ENCODE peak calls at places on chromosomes 6 and 20, in eight cellular contexts. One of them, this sample, is unnamed.
A peak's percentile ranks its signal among the peaks of the same experiment; 100 is the strongest.

GRCh38 chr6:105648276-105648675 is 245.4 kb upstream of the PREP start:
- DNase-seq in activated CD8-positive, alpha-beta memory T cell treated with anti-CD3 and anti-CD28 coated beads for 48 hours: no peak
- DNase-seq in stimulated activated naive CD8-positive, alpha-beta T cell treated with anti-CD3 and anti-CD28 coated beads, Interleukin-15, Interleukin-2, amounts not matched to agents 100 U/mL and 50 U/mL, for 24 hours: no peak
- DNase-seq in DMS 273 treated with DMSO at 0.1 percent for 48 hours: no peak
- DNase-seq in neural crest cell: no peak
- DNase-seq in Daoy: no peak
- DNase-seq in heart right ventricle: no peak
- DNase-seq in activated naive CD4-positive, alpha-beta T cell: no peak
- DNase-seq in this sample: no peak

GRCh38 chr20:43955244-43956191 is 40.9 kb downstream of the TOX2 start:
- DNase-seq in stimulated activated naive CD8-positive, alpha-beta T cell treated with anti-CD3 and anti-CD28 coated beads, Interleukin-15, Interleukin-2, amounts not matched to agents 100 U/mL and 50 U/mL, for 24 hours: peak; percentile 49
- DNase-seq in heart right ventricle: no peak
- DNase-seq in Daoy: peak; percentile 92
- DNase-seq in activated CD8-positive, alpha-beta memory T cell treated with anti-CD3 and anti-CD28 coated beads for 48 hours: no peak
- DNase-seq in DMS 273 treated with DMSO at 0.1 percent for 48 hours: no peak
- DNase-seq in neural crest cell: no peak
- DNase-seq in activated naive CD4-positive, alpha-beta T cell: peak; percentile 32
- DNase-seq in this sample: no peak

GRCh38 chr6:90403489-90404381 is 107.1 kb upstream of the BACH2 start:
- DNase-seq in activated CD8-positive, alpha-beta memory T cell treated with anti-CD3 and anti-CD28 coated beads for 48 hours: no peak
- DNase-seq in neural crest cell: no peak
- DNase-seq in Daoy: peak; percentile 63
- DNase-seq in stimulated activated naive CD8-positive, alpha-beta T cell treated with anti-CD3 and anti-CD28 coated beads, Interleukin-15, Interleukin-2, amounts not matched to agents 100 U/mL and 50 U/mL, for 24 hours: no peak
- DNase-seq in activated naive CD4-positive, alpha-beta T cell: no peak
- DNase-seq in heart right ventricle: peak; percentile 23
- DNase-seq in DMS 273 treated with DMSO at 0.1 percent for 48 hours: no peak
- DNase-seq in this sample: no peak

GRCh38 chr20:60381643-60382400 is 423.6 kb downstream of the CDH26 start:
- DNase-seq in activated CD8-positive, alpha-beta memory T cell treated with anti-CD3 and anti-CD28 coated beads for 48 hours: no peak
- DNase-seq in heart right ventricle: no peak
- DNase-seq in neural crest cell: no peak
- DNase-seq in DMS 273 treated with DMSO at 0.1 percent for 48 hours: no peak
- DNase-seq in stimulated activated naive CD8-positive, alpha-beta T cell treated with anti-CD3 and anti-CD28 coated beads, Interleukin-15, Interleukin-2, amounts not matched to agents 100 U/mL and 50 U/mL, for 24 hours: no peak
- DNase-seq in activated naive CD4-positive, alpha-beta T cell: no peak
- DNase-seq in Daoy: no peak
- DNase-seq in this sample: no peak

GRCh38 chr20:20956586-20956985 is 149.6 kb downstream of the LINC00237 start:
- DNase-seq in heart right ventricle: no peak
- DNase-seq in Daoy: no peak
- DNase-seq in neural crest cell: no peak
- DNase-seq in stimulated activated naive CD8-positive, alpha-beta T cell treated with anti-CD3 and anti-CD28 coated beads, Interleukin-15, Interleukin-2, amounts not matched to agents 100 U/mL and 50 U/mL, for 24 hours: no peak
- DNase-seq in activated CD8-positive, alpha-beta memory T cell treated with anti-CD3 and anti-CD28 coated beads for 48 hours: no peak
- DNase-seq in activated naive CD4-positive, alpha-beta T cell: no peak
- DNase-seq in DMS 273 treated with DMSO at 0.1 percent for 48 hours: no peak
- DNase-seq in this sample: no peak

GRCh38 chr6:53179961-53180651 is 31.5 kb upstream of the GCM1 start:
- DNase-seq in DMS 273 treated with DMSO at 0.1 percent for 48 hours: no peak
- DNase-seq in heart right ventricle: peak; percentile 25
- DNase-seq in activated CD8-positive, alpha-beta memory T cell treated with anti-CD3 and anti-CD28 coated beads for 48 hours: no peak
- DNase-seq in stimulated activated naive CD8-positive, alpha-beta T cell treated with anti-CD3 and anti-CD28 coated beads, Interleukin-15, Interleukin-2, amounts not matched to agents 100 U/mL and 50 U/mL, for 24 hours: peak; percentile 30
- DNase-seq in Daoy: peak; percentile 48
- DNase-seq in activated naive CD4-positive, alpha-beta T cell: peak; percentile 37
- DNase-seq in neural crest cell: no peak
- DNase-seq in this sample: peak; percentile 80

GRCh38 chr20:59813948-59814834 is 119.2 kb downstream of the SYCP2 start:
- DNase-seq in stimulated activated naive CD8-positive, alpha-beta T cell treated with anti-CD3 and anti-CD28 coated beads, Interleukin-15, Interleukin-2, amounts not matched to agents 100 U/mL and 50 U/mL, for 24 hours: no peak
- DNase-seq in DMS 273 treated with DMSO at 0.1 percent for 48 hours: no peak
- DNase-seq in activated CD8-positive, alpha-beta memory T cell treated with anti-CD3 and anti-CD28 coated beads for 48 hours: no peak
- DNase-seq in activated naive CD4-positive, alpha-beta T cell: no peak
- DNase-seq in neural crest cell: no peak
- DNase-seq in Daoy: no peak
- DNase-seq in heart right ventricle: no peak
- DNase-seq in this sample: no peak

GRCh38 chr6:128455959-128456358 is 64.4 kb downstream of the PTPRK start:
- DNase-seq in Daoy: no peak
- DNase-seq in heart right ventricle: no peak
- DNase-seq in neural crest cell: no peak
- DNase-seq in activated CD8-positive, alpha-beta memory T cell treated with anti-CD3 and anti-CD28 coated beads for 48 hours: no peak
- DNase-seq in DMS 273 treated with DMSO at 0.1 percent for 48 hours: no peak
- DNase-seq in stimulated activated naive CD8-positive, alpha-beta T cell treated with anti-CD3 and anti-CD28 coated beads, Interleukin-15, Interleukin-2, amounts not matched to agents 100 U/mL and 50 U/mL, for 24 hours: no peak
- DNase-seq in activated naive CD4-positive, alpha-beta T cell: no peak
- DNase-seq in this sample: no peak

GRCh38 chr20:46558511-46558959 is 8.1 kb upstream of the OCSTAMP start:
- DNase-seq in neural crest cell: no peak
- DNase-seq in stimulated activated naive CD8-positive, alpha-beta T cell treated with anti-CD3 and anti-CD28 coated beads, Interleukin-15, Interleukin-2, amounts not matched to agents 100 U/mL and 50 U/mL, for 24 hours: peak; percentile 64
- DNase-seq in heart right ventricle: no peak
- DNase-seq in activated CD8-positive, alpha-beta memory T cell treated with anti-CD3 and anti-CD28 coated beads for 48 hours: peak; percentile 30
- DNase-seq in DMS 273 treated with DMSO at 0.1 percent for 48 hours: no peak
- DNase-seq in activated naive CD4-positive, alpha-beta T cell: no peak
- DNase-seq in Daoy: peak; percentile 94
- DNase-seq in this sample: no peak

GRCh38 chr20:42938486-42939205 is 251.1 kb downstream of the PTPRT start:
- DNase-seq in stimulated activated naive CD8-positive, alpha-beta T cell treated with anti-CD3 and anti-CD28 coated beads, Interleukin-15, Interleukin-2, amounts not matched to agents 100 U/mL and 50 U/mL, for 24 hours: no peak
- DNase-seq in activated CD8-positive, alpha-beta memory T cell treated with anti-CD3 and anti-CD28 coated beads for 48 hours: no peak
- DNase-seq in DMS 273 treated with DMSO at 0.1 percent for 48 hours: no peak
- DNase-seq in Daoy: no peak
- DNase-seq in neural crest cell: no peak
- DNase-seq in heart right ventricle: no peak
- DNase-seq in activated naive CD4-positive, alpha-beta T cell: no peak
- DNase-seq in this sample: no peak

GRCh38 chr6:142279350-142280180 is 22.2 kb upstream of the ADGRG6 start:
- DNase-seq in activated CD8-positive, alpha-beta memory T cell treated with anti-CD3 and anti-CD28 coated beads for 48 hours: no peak
- DNase-seq in neural crest cell: no peak
- DNase-seq in stimulated activated naive CD8-positive, alpha-beta T cell treated with anti-CD3 and anti-CD28 coated beads, Interleukin-15, Interleukin-2, amounts not matched to agents 100 U/mL and 50 U/mL, for 24 hours: no peak
- DNase-seq in activated naive CD4-positive, alpha-beta T cell: no peak
- DNase-seq in DMS 273 treated with DMSO at 0.1 percent for 48 hours: no peak
- DNase-seq in Daoy: no peak
- DNase-seq in heart right ventricle: no peak
- DNase-seq in this sample: no peak

GRCh38 chr6:147873826-147874225 is 365.3 kb downstream of the SAMD5 start:
- DNase-seq in Daoy: no peak
- DNase-seq in heart right ventricle: no peak
- DNase-seq in neural crest cell: no peak
- DNase-seq in stimulated activated naive CD8-positive, alpha-beta T cell treated with anti-CD3 and anti-CD28 coated beads, Interleukin-15, Interleukin-2, amounts not matched to agents 100 U/mL and 50 U/mL, for 24 hours: no peak
- DNase-seq in activated naive CD4-positive, alpha-beta T cell: no peak
- DNase-seq in activated CD8-positive, alpha-beta memory T cell treated with anti-CD3 and anti-CD28 coated beads for 48 hours: no peak
- DNase-seq in DMS 273 treated with DMSO at 0.1 percent for 48 hours: no peak
- DNase-seq in this sample: no peak

GRCh38 chr20:51987812-51988211 is 185.5 kb upstream of the SALL4 start:
- DNase-seq in neural crest cell: no peak
- DNase-seq in stimulated activated naive CD8-positive, alpha-beta T cell treated with anti-CD3 and anti-CD28 coated beads, Interleukin-15, Interleukin-2, amounts not matched to agents 100 U/mL and 50 U/mL, for 24 hours: no peak
- DNase-seq in activated naive CD4-positive, alpha-beta T cell: no peak
- DNase-seq in DMS 273 treated with DMSO at 0.1 percent for 48 hours: no peak
- DNase-seq in Daoy: no peak
- DNase-seq in activated CD8-positive, alpha-beta memory T cell treated with anti-CD3 and anti-CD28 coated beads for 48 hours: no peak
- DNase-seq in heart right ventricle: no peak
- DNase-seq in this sample: no peak

GRCh38 chr6:121442591-121442990 is 7.1 kb downstream of the GJA1 start:
- DNase-seq in Daoy: no peak
- DNase-seq in activated naive CD4-positive, alpha-beta T cell: no peak
- DNase-seq in activated CD8-positive, alpha-beta memory T cell treated with anti-CD3 and anti-CD28 coated beads for 48 hours: no peak
- DNase-seq in DMS 273 treated with DMSO at 0.1 percent for 48 hours: no peak
- DNase-seq in neural crest cell: no peak
- DNase-seq in stimulated activated naive CD8-positive, alpha-beta T cell treated with anti-CD3 and anti-CD28 coated beads, Interleukin-15, Interleukin-2, amounts not matched to agents 100 U/mL and 50 U/mL, for 24 hours: no peak
- DNase-seq in heart right ventricle: no peak
- DNase-seq in this sample: no peak

GRCh38 chr20:7829776-7830175 is 110.5 kb downstream of the HAO1 start:
- DNase-seq in stimulated activated naive CD8-positive, alpha-beta T cell treated with anti-CD3 and anti-CD28 coated beads, Interleukin-15, Interleukin-2, amounts not matched to agents 100 U/mL and 50 U/mL, for 24 hours: no peak
- DNase-seq in activated CD8-positive, alpha-beta memory T cell treated with anti-CD3 and anti-CD28 coated beads for 48 hours: no peak
- DNase-seq in Daoy: no peak
- DNase-seq in activated naive CD4-positive, alpha-beta T cell: no peak
- DNase-seq in heart right ventricle: no peak
- DNase-seq in DMS 273 treated with DMSO at 0.1 percent for 48 hours: no peak
- DNase-seq in neural crest cell: no peak
- DNase-seq in this sample: no peak

GRCh38 chr6:106805017-106805335 is 169.6 kb downstream of the CD24 start:
- DNase-seq in activated naive CD4-positive, alpha-beta T cell: no peak
- DNase-seq in Daoy: no peak
- DNase-seq in heart right ventricle: no peak
- DNase-seq in stimulated activated naive CD8-positive, alpha-beta T cell treated with anti-CD3 and anti-CD28 coated beads, Interleukin-15, Interleukin-2, amounts not matched to agents 100 U/mL and 50 U/mL, for 24 hours: no peak
- DNase-seq in activated CD8-positive, alpha-beta memory T cell treated with anti-CD3 and anti-CD28 coated beads for 48 hours: no peak
- DNase-seq in DMS 273 treated with DMSO at 0.1 percent for 48 hours: no peak
- DNase-seq in neural crest cell: no peak
- DNase-seq in this sample: no peak

GRCh38 chr6:170093276-170093657 is 197.6 kb downstream of the DLL1 start:
- DNase-seq in activated CD8-positive, alpha-beta memory T cell treated with anti-CD3 and anti-CD28 coated beads for 48 hours: no peak
- DNase-seq in activated naive CD4-positive, alpha-beta T cell: no peak
- DNase-seq in DMS 273 treated with DMSO at 0.1 percent for 48 hours: no peak
- DNase-seq in stimulated activated naive CD8-positive, alpha-beta T cell treated with anti-CD3 and anti-CD28 coated beads, Interleukin-15, Interleukin-2, amounts not matched to agents 100 U/mL and 50 U/mL, for 24 hours: no peak
- DNase-seq in Daoy: no peak
- DNase-seq in neural crest cell: no peak
- DNase-seq in heart right ventricle: no peak
- DNase-seq in this sample: no peak

GRCh38 chr6:83867527-83868161 is 8.2 kb downstream of the CYB5R4 start:
- DNase-seq in stimulated activated naive CD8-positive, alpha-beta T cell treated with anti-CD3 and anti-CD28 coated beads, Interleukin-15, Interleukin-2, amounts not matched to agents 100 U/mL and 50 U/mL, for 24 hours: peak; percentile 19
- DNase-seq in neural crest cell: peak; percentile 3
- DNase-seq in DMS 273 treated with DMSO at 0.1 percent for 48 hours: no peak
- DNase-seq in heart right ventricle: peak; percentile 19
- DNase-seq in Daoy: peak; percentile 97
- DNase-seq in activated naive CD4-positive, alpha-beta T cell: no peak
- DNase-seq in activated CD8-positive, alpha-beta memory T cell treated with anti-CD3 and anti-CD28 coated beads for 48 hours: no peak
- DNase-seq in this sample: peak; percentile 23

GRCh38 chr6:38146021-38146657 is 326.6 kb downstream of the ZFAND3 start:
- DNase-seq in DMS 273 treated with DMSO at 0.1 percent for 48 hours: no peak
- DNase-seq in Daoy: no peak
- DNase-seq in activated CD8-positive, alpha-beta memory T cell treated with anti-CD3 and anti-CD28 coated beads for 48 hours: no peak
- DNase-seq in activated naive CD4-positive, alpha-beta T cell: no peak
- DNase-seq in neural crest cell: no peak
- DNase-seq in heart right ventricle: no peak
- DNase-seq in stimulated activated naive CD8-positive, alpha-beta T cell treated with anti-CD3 and anti-CD28 coated beads, Interleukin-15, Interleukin-2, amounts not matched to agents 100 U/mL and 50 U/mL, for 24 hours: no peak
- DNase-seq in this sample: no peak

GRCh38 chr20:40090236-40090635 is 598.8 kb downstream of the MAFB start:
- DNase-seq in stimulated activated naive CD8-positive, alpha-beta T cell treated with anti-CD3 and anti-CD28 coated beads, Interleukin-15, Interleukin-2, amounts not matched to agents 100 U/mL and 50 U/mL, for 24 hours: no peak
- DNase-seq in activated naive CD4-positive, alpha-beta T cell: no peak
- DNase-seq in heart right ventricle: no peak
- DNase-seq in activated CD8-positive, alpha-beta memory T cell treated with anti-CD3 and anti-CD28 coated beads for 48 hours: no peak
- DNase-seq in neural crest cell: no peak
- DNase-seq in DMS 273 treated with DMSO at 0.1 percent for 48 hours: no peak
- DNase-seq in Daoy: no peak
- DNase-seq in this sample: no peak

GRCh38 chr6:85483041-85483700 is 33.3 kb downstream of the NT5E start:
- DNase-seq in activated naive CD4-positive, alpha-beta T cell: peak; percentile 75
- DNase-seq in DMS 273 treated with DMSO at 0.1 percent for 48 hours: peak; percentile 3
- DNase-seq in stimulated activated naive CD8-positive, alpha-beta T cell treated with anti-CD3 and anti-CD28 coated beads, Interleukin-15, Interleukin-2, amounts not matched to agents 100 U/mL and 50 U/mL, for 24 hours: peak; percentile 91
- DNase-seq in Daoy: peak; percentile 80
- DNase-seq in activated CD8-positive, alpha-beta memory T cell treated with anti-CD3 and anti-CD28 coated beads for 48 hours: peak; percentile 88
- DNase-seq in neural crest cell: peak; percentile 81
- DNase-seq in heart right ventricle: peak; percentile 79
- DNase-seq in this sample: no peak

GRCh38 chr6:36129889-36130671 is at the start of gene MAPK13:
- DNase-seq in DMS 273 treated with DMSO at 0.1 percent for 48 hours: no peak
- DNase-seq in neural crest cell: no peak
- DNase-seq in activated CD8-positive, alpha-beta memory T cell treated with anti-CD3 and anti-CD28 coated beads for 48 hours: no peak
- DNase-seq in stimulated activated naive CD8-positive, alpha-beta T cell treated with anti-CD3 and anti-CD28 coated beads, Interleukin-15, Interleukin-2, amounts not matched to agents 100 U/mL and 50 U/mL, for 24 hours: peak; percentile 51
- DNase-seq in Daoy: no peak
- DNase-seq in activated naive CD4-positive, alpha-beta T cell: peak; percentile 39
- DNase-seq in heart right ventricle: no peak
- DNase-seq in this sample: peak; percentile 80

GRCh38 chr20:49228676-49229075 is 9.5 kb downstream of the DDX27 start:
- DNase-seq in activated naive CD4-positive, alpha-beta T cell: no peak
- DNase-seq in activated CD8-positive, alpha-beta memory T cell treated with anti-CD3 and anti-CD28 coated beads for 48 hours: no peak
- DNase-seq in neural crest cell: no peak
- DNase-seq in DMS 273 treated with DMSO at 0.1 percent for 48 hours: peak; percentile 88
- DNase-seq in stimulated activated naive CD8-positive, alpha-beta T cell treated with anti-CD3 and anti-CD28 coated beads, Interleukin-15, Interleukin-2, amounts not matched to agents 100 U/mL and 50 U/mL, for 24 hours: no peak
- DNase-seq in Daoy: no peak
- DNase-seq in heart right ventricle: no peak
- DNase-seq in this sample: no peak

GRCh38 chr6:40377173-40377806 is 209.9 kb downstream of the LRFN2 start:
- DNase-seq in activated CD8-positive, alpha-beta memory T cell treated with anti-CD3 and anti-CD28 coated beads for 48 hours: no peak
- DNase-seq in stimulated activated naive CD8-positive, alpha-beta T cell treated with anti-CD3 and anti-CD28 coated beads, Interleukin-15, Interleukin-2, amounts not matched to agents 100 U/mL and 50 U/mL, for 24 hours: no peak
- DNase-seq in activated naive CD4-positive, alpha-beta T cell: no peak
- DNase-seq in DMS 273 treated with DMSO at 0.1 percent for 48 hours: no peak
- DNase-seq in neural crest cell: no peak
- DNase-seq in heart right ventricle: no peak
- DNase-seq in Daoy: no peak
- DNase-seq in this sample: no peak

GRCh38 chr20:460707-461106 is 1.6 kb downstream of the TBC1D20 start:
- DNase-seq in neural crest cell: no peak
- DNase-seq in activated naive CD4-positive, alpha-beta T cell: no peak
- DNase-seq in activated CD8-positive, alpha-beta memory T cell treated with anti-CD3 and anti-CD28 coated beads for 48 hours: no peak
- DNase-seq in DMS 273 treated with DMSO at 0.1 percent for 48 hours: no peak
- DNase-seq in Daoy: no peak
- DNase-seq in stimulated activated naive CD8-positive, alpha-beta T cell treated with anti-CD3 and anti-CD28 coated beads, Interleukin-15, Interleukin-2, amounts not matched to agents 100 U/mL and 50 U/mL, for 24 hours: no peak
- DNase-seq in heart right ventricle: no peak
- DNase-seq in this sample: peak; percentile 28

GRCh38 chr6:42434237-42434636 is 17.5 kb downstream of the TRERF1 start:
- DNase-seq in activated CD8-positive, alpha-beta memory T cell treated with anti-CD3 and anti-CD28 coated beads for 48 hours: no peak
- DNase-seq in activated naive CD4-positive, alpha-beta T cell: no peak
- DNase-seq in Daoy: no peak
- DNase-seq in stimulated activated naive CD8-positive, alpha-beta T cell treated with anti-CD3 and anti-CD28 coated beads, Interleukin-15, Interleukin-2, amounts not matched to agents 100 U/mL and 50 U/mL, for 24 hours: no peak
- DNase-seq in heart right ventricle: no peak
- DNase-seq in DMS 273 treated with DMSO at 0.1 percent for 48 hours: no peak
- DNase-seq in neural crest cell: no peak
- DNase-seq in this sample: no peak

GRCh38 chr6:149544646-149545257 is 1.1 kb downstream of the PPIL4 start:
- DNase-seq in activated naive CD4-positive, alpha-beta T cell: no peak
- DNase-seq in Daoy: no peak
- DNase-seq in DMS 273 treated with DMSO at 0.1 percent for 48 hours: no peak
- DNase-seq in neural crest cell: no peak
- DNase-seq in stimulated activated naive CD8-positive, alpha-beta T cell treated with anti-CD3 and anti-CD28 coated beads, Interleukin-15, Interleukin-2, amounts not matched to agents 100 U/mL and 50 U/mL, for 24 hours: no peak
- DNase-seq in activated CD8-positive, alpha-beta memory T cell treated with anti-CD3 and anti-CD28 coated beads for 48 hours: no peak
- DNase-seq in heart right ventricle: no peak
- DNase-seq in this sample: no peak

GRCh38 chr6:28490191-28490890 is 25.3 kb downstream of the GPX6 start:
- DNase-seq in activated CD8-positive, alpha-beta memory T cell treated with anti-CD3 and anti-CD28 coated beads for 48 hours: no peak
- DNase-seq in DMS 273 treated with DMSO at 0.1 percent for 48 hours: no peak
- DNase-seq in heart right ventricle: no peak
- DNase-seq in stimulated activated naive CD8-positive, alpha-beta T cell treated with anti-CD3 and anti-CD28 coated beads, Interleukin-15, Interleukin-2, amounts not matched to agents 100 U/mL and 50 U/mL, for 24 hours: no peak
- DNase-seq in neural crest cell: no peak
- DNase-seq in activated naive CD4-positive, alpha-beta T cell: no peak
- DNase-seq in Daoy: peak; percentile 40
- DNase-seq in this sample: no peak

GRCh38 chr20:49052334-49052733 is 6.2 kb downstream of the CSE1L start:
- DNase-seq in DMS 273 treated with DMSO at 0.1 percent for 48 hours: no peak
- DNase-seq in neural crest cell: no peak
- DNase-seq in activated naive CD4-positive, alpha-beta T cell: no peak
- DNase-seq in stimulated activated naive CD8-positive, alpha-beta T cell treated with anti-CD3 and anti-CD28 coated beads, Interleukin-15, Interleukin-2, amounts not matched to agents 100 U/mL and 50 U/mL, for 24 hours: no peak
- DNase-seq in heart right ventricle: no peak
- DNase-seq in Daoy: no peak
- DNase-seq in activated CD8-positive, alpha-beta memory T cell treated with anti-CD3 and anti-CD28 coated beads for 48 hours: no peak
- DNase-seq in this sample: no peak

GRCh38 chr20:57713951-57714350 is 4.1 kb upstream of the PMEPA1 start:
- DNase-seq in activated CD8-positive, alpha-beta memory T cell treated with anti-CD3 and anti-CD28 coated beads for 48 hours: no peak
- DNase-seq in heart right ventricle: no peak
- DNase-seq in stimulated activated naive CD8-positive, alpha-beta T cell treated with anti-CD3 and anti-CD28 coated beads, Interleukin-15, Interleukin-2, amounts not matched to agents 100 U/mL and 50 U/mL, for 24 hours: no peak
- DNase-seq in DMS 273 treated with DMSO at 0.1 percent for 48 hours: no peak
- DNase-seq in activated naive CD4-positive, alpha-beta T cell: no peak
- DNase-seq in Daoy: no peak
- DNase-seq in neural crest cell: no peak
- DNase-seq in this sample: no peak

GRCh38 chr6:38270367-38270766 is 369.4 kb downstream of the BTBD9 start:
- DNase-seq in activated naive CD4-positive, alpha-beta T cell: no peak
- DNase-seq in activated CD8-positive, alpha-beta memory T cell treated with anti-CD3 and anti-CD28 coated beads for 48 hours: no peak
- DNase-seq in stimulated activated naive CD8-positive, alpha-beta T cell treated with anti-CD3 and anti-CD28 coated beads, Interleukin-15, Interleukin-2, amounts not matched to agents 100 U/mL and 50 U/mL, for 24 hours: no peak
- DNase-seq in Daoy: peak; percentile 77
- DNase-seq in neural crest cell: no peak
- DNase-seq in heart right ventricle: no peak
- DNase-seq in DMS 273 treated with DMSO at 0.1 percent for 48 hours: no peak
- DNase-seq in this sample: no peak

GRCh38 chr20:5180933-5181332 is 54.1 kb downstream of the CDS2 start:
- DNase-seq in activated naive CD4-positive, alpha-beta T cell: no peak
- DNase-seq in stimulated activated naive CD8-positive, alpha-beta T cell treated with anti-CD3 and anti-CD28 coated beads, Interleukin-15, Interleukin-2, amounts not matched to agents 100 U/mL and 50 U/mL, for 24 hours: no peak
- DNase-seq in Daoy: no peak
- DNase-seq in DMS 273 treated with DMSO at 0.1 percent for 48 hours: no peak
- DNase-seq in heart right ventricle: no peak
- DNase-seq in activated CD8-positive, alpha-beta memory T cell treated with anti-CD3 and anti-CD28 coated beads for 48 hours: no peak
- DNase-seq in neural crest cell: no peak
- DNase-seq in this sample: no peak

GRCh38 chr20:35595901-35596300 is 19.7 kb upstream of the SPAG4 start:
- DNase-seq in heart right ventricle: no peak
- DNase-seq in DMS 273 treated with DMSO at 0.1 percent for 48 hours: no peak
- DNase-seq in stimulated activated naive CD8-positive, alpha-beta T cell treated with anti-CD3 and anti-CD28 coated beads, Interleukin-15, Interleukin-2, amounts not matched to agents 100 U/mL and 50 U/mL, for 24 hours: no peak
- DNase-seq in neural crest cell: no peak
- DNase-seq in Daoy: no peak
- DNase-seq in activated CD8-positive, alpha-beta memory T cell treated with anti-CD3 and anti-CD28 coated beads for 48 hours: no peak
- DNase-seq in activated naive CD4-positive, alpha-beta T cell: no peak
- DNase-seq in this sample: no peak

GRCh38 chr6:42428326-42429041 is 23.2 kb downstream of the TRERF1 start:
- DNase-seq in Daoy: peak; percentile 38
- DNase-seq in activated naive CD4-positive, alpha-beta T cell: no peak
- DNase-seq in neural crest cell: no peak
- DNase-seq in DMS 273 treated with DMSO at 0.1 percent for 48 hours: no peak
- DNase-seq in stimulated activated naive CD8-positive, alpha-beta T cell treated with anti-CD3 and anti-CD28 coated beads, Interleukin-15, Interleukin-2, amounts not matched to agents 100 U/mL and 50 U/mL, for 24 hours: peak; percentile 42
- DNase-seq in activated CD8-positive, alpha-beta memory T cell treated with anti-CD3 and anti-CD28 coated beads for 48 hours: no peak
- DNase-seq in heart right ventricle: peak; percentile 64
- DNase-seq in this sample: no peak